ENCODE peak calls at places on chromosomes 1 and 21, in eight cellular contexts. Y is IMR-90; Q is ascending aorta; F is left ventricle myocardium inferior; R is hepatocyte; J is CD8-positive, alpha-beta T cell; D is right atrium auricular region; N is pancreas. H is an unnamed sample.
A peak's percentile ranks its signal among the peaks of the same experiment; 100 is the strongest.

GRCh38 chr1:12798911-12799310 is 7.7 kb downstream of the PRAMEF1 start:
- DNase-seq in Y (no peak), Q (no peak), F (no peak), R (no peak), J (no peak), D (no peak), N (no peak), H (no peak)

GRCh38 chr1:23585321-23586022 is 26.2 kb upstream of the ID3 start:
- DNase-seq in Y (peak; percentile 99), Q (no peak), F (no peak), R (peak; percentile 62), J (no peak), D (no peak), N (no peak), H (no peak)

GRCh38 chr21:44986471-44987291 is 46.9 kb downstream of the SLX9 start:
- DNase-seq in Y (no peak), Q (peak; percentile 65), F (peak; percentile 13), R (no peak), J (no peak), D (no peak), N (peak; percentile 56), H (peak; percentile 40)

GRCh38 chr1:25586181-25586588 is 30.4 kb upstream of the MAN1C1 start:
- DNase-seq in Y (no peak), Q (no peak), F (no peak), R (no peak), J (no peak), D (no peak), N (no peak), H (no peak)

GRCh38 chr1:236663934-236664333 is 22.4 kb upstream of the ACTN2 start:
- DNase-seq in Y (peak; percentile 19), Q (no peak), F (no peak), R (no peak), J (no peak), D (no peak), N (no peak), H (no peak)

GRCh38 chr1:200861937-200862647 is 10.7 kb upstream of the GPR25 start:
- DNase-seq in Y (no peak), Q (no peak), F (no peak), R (no peak), J (no peak), D (no peak), N (no peak), H (no peak)

GRCh38 chr1:67616394-67616985 is 68.5 kb upstream of the GADD45A start:
- DNase-seq in Y (peak; percentile 44), Q (no peak), F (no peak), R (no peak), J (no peak), D (no peak), N (no peak), H (no peak)

GRCh38 chr1:173503391-173503790 is 26.3 kb downstream of the PRDX6 start:
- DNase-seq in Y (peak; percentile 64), Q (no peak), F (no peak), R (no peak), J (no peak), D (no peak), N (no peak), H (no peak)

GRCh38 chr1:22618056-22618455 is 18.4 kb upstream of the C1QA start:
- DNase-seq in Y (no peak), Q (no peak), F (no peak), R (no peak), J (no peak), D (no peak), N (no peak), H (no peak)

GRCh38 chr1:181099152-181100014 is 10.9 kb downstream of the IER5 start:
- DNase-seq in Y (peak; percentile 47), Q (no peak), F (no peak), R (peak; percentile 47), J (no peak), D (no peak), N (no peak), H (no peak)

GRCh38 chr21:37412603-37413360 is 46.2 kb downstream of the DYRK1A start:
- DNase-seq in Y (peak; percentile 75), Q (no peak), F (no peak), R (no peak), J (no peak), D (no peak), N (no peak), H (no peak)

GRCh38 chr1:63931468-63931867 is 157.7 kb downstream of the ROR1 start:
- DNase-seq in Y (peak; percentile 79), Q (no peak), F (no peak), R (no peak), J (no peak), D (no peak), N (no peak), H (no peak)

GRCh38 chr21:34875830-34876229 is 173.3 kb downstream of the RUNX1 start:
- DNase-seq in Y (peak; percentile 50), Q (no peak), F (no peak), R (no peak), J (no peak), D (no peak), N (no peak), H (no peak)

GRCh38 chr1:11768821-11769220 is 6.8 kb downstream of the C1orf167 start:
- DNase-seq in Y (no peak), Q (no peak), F (no peak), R (no peak), J (no peak), D (no peak), N (no peak), H (no peak)

GRCh38 chr1:237687837-237688236 is 202.9 kb downstream of the ZP4 start:
- DNase-seq in Y (peak; percentile 2), Q (no peak), F (no peak), R (no peak), J (no peak), D (no peak), N (no peak), H (no peak)

GRCh38 chr1:207084701-207085180 is 3.9 kb upstream of the C4BPB start:
- DNase-seq in Y (peak; percentile 61), Q (no peak), F (no peak), R (peak; percentile 80), J (peak; percentile 29), D (no peak), N (no peak), H (no peak)

GRCh38 chr1:97277891-97278662 is 556.5 kb downstream of the PTBP2 start:
- DNase-seq in Y (peak; percentile 72), Q (no peak), F (no peak), R (no peak), J (no peak), D (no peak), N (no peak), H (no peak)

GRCh38 chr1:103788377-103788776 is 38.7 kb downstream of the AMY1C start:
- DNase-seq in Y (no peak), Q (no peak), F (no peak), R (no peak), J (no peak), D (no peak), N (no peak), H (no peak)

GRCh38 chr1:205492201-205492667 is 12.2 kb upstream of the CDK18 start:
- DNase-seq in Y (no peak), Q (no peak), F (no peak), R (no peak), J (no peak), D (no peak), N (no peak), H (no peak)

GRCh38 chr21:46038871-46039397 is 57.4 kb downstream of the COL6A1 start:
- DNase-seq in Y (peak; percentile 83), Q (peak; percentile 87), F (peak; percentile 76), R (no peak), J (no peak), D (peak; percentile 93), N (no peak), H (no peak)

GRCh38 chr1:64343105-64343960 is 126.6 kb upstream of the CACHD1 start:
- DNase-seq in Y (peak; percentile 36), Q (no peak), F (no peak), R (peak; percentile 63), J (no peak), D (no peak), N (no peak), H (no peak)

GRCh38 chr1:200959341-200959985 is 64.1 kb downstream of the KIF21B start:
- DNase-seq in Y (no peak), Q (no peak), F (no peak), R (no peak), J (no peak), D (no peak), N (peak; percentile 28), H (no peak)

DNA sequence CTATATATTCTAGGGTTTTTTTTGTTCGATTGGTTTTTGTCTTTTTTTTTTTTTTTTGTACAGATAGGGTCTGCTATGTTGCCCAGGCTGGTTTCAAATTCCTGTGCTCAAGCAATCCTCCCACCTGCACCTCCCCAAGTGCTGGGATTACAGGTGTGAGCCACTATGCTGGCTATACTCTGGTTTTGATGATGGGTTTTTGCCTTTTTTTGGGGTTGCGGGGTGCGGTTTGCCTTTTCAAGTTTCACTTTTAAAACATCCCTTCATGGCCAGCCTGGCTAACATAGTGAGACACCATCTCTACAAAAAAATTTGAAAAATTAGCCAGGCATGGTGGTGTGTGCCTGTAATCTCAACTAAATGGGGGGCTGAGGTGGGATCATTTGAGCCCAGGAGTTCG is 10.0 kb downstream of the KDM5B start:
- DNase-seq in Y (no peak), Q (no peak), F (no peak), R (no peak), J (no peak), D (no peak), N (no peak), H (no peak)
- H3K4me3 ChIP-seq in Y (no peak overlapping the region), Q (no peak overlapping the region), F (no peak overlapping the region), R (no peak overlapping the region), J (no peak overlapping the region), D (no peak overlapping the region), N (no peak overlapping the region), H (no peak overlapping the region)

GRCh38 chr1:39017266-39017665 is 8.9 kb upstream of the NDUFS5 start:
- DNase-seq in Y (no peak), Q (no peak), F (no peak), R (no peak), J (no peak), D (no peak), N (no peak), H (no peak)
- H3K4me1 ChIP-seq in Y (no peaks in the 10 kb centered on the region), Q (no peaks in the 10 kb centered on the region), F (no peaks in the 10 kb centered on the region), R (no peaks in the 10 kb centered on the region), J (no peaks in the 10 kb centered on the region), D (no peaks in the 10 kb centered on the region), N (no peaks in the 10 kb centered on the region), H (no peaks in the 10 kb centered on the region)

GRCh38 chr1:69706473-69706872 is 138.8 kb downstream of the LRRC7 start:
- DNase-seq in Y (no peak), Q (no peak), F (no peak), R (no peak), J (no peak), D (no peak), N (no peak), H (no peak)

GRCh38 chr1:69697343-69697742 is 129.6 kb downstream of the LRRC7 start:
- DNase-seq in Y (no peak), Q (no peak), F (no peak), R (no peak), J (no peak), D (no peak), N (no peak), H (no peak)

GRCh38 chr1:69702085-69702484 is 134.4 kb downstream of the LRRC7 start:
- DNase-seq in Y (no peak), Q (no peak), F (no peak), R (no peak), J (no peak), D (no peak), N (no peak), H (no peak)

GRCh38 chr1:69700770-69701169 is 133.0 kb downstream of the LRRC7 start:
- DNase-seq in Y (peak; percentile 1), Q (no peak), F (no peak), R (peak; percentile 40), J (no peak), D (no peak), N (no peak), H (no peak)
- TF ChIP-seq CTCF in Y (peak; percentile 24), Q (no peak), F (no peak), R (peak; percentile 46), J (no peak), D (no peak), N (no peak), H (no peak)

GRCh38 chr1:66563094-66563800 is 29.3 kb downstream of the SGIP1 start:
- DNase-seq in Y (peak; percentile 95), Q (no peak), F (no peak), R (peak; percentile 57), J (no peak), D (peak; percentile 63), N (no peak), H (no peak)
- H3K4me3 ChIP-seq in Y (peak overlapping the region; percentile 21), Q (no peak overlapping the region), F (peak overlapping the region; percentile 14), R (no peak overlapping the region), J (no peak overlapping the region), D (no peak overlapping the region), N (no peak overlapping the region), H (no peak overlapping the region)

H was measured in lower lobe of right lung.